ENCODE peak calls at places on chromosomes 12 and 14, in ten cellular contexts. One of them, this sample, is unnamed.

GRCh38 chr14:55146425-55146824 is 17.4 kb downstream of the LGALS3 start:
- DNase-seq in effector memory CD4-positive, alpha-beta T cell: no peak
- DNase-seq in adipocyte: no peak
- DNase-seq in uterus: no peak
- DNase-seq in pancreas: no peak
- DNase-seq in OCI-LY7: no peak
- DNase-seq in neuronal stem cell: no peak
- DNase-seq in MG63: no peak
- DNase-seq in right lobe of liver: no peak
- DNase-seq in astrocyte of the cerebellum: no peak
- DNase-seq in this sample: peak

GRCh38 chr12:14514154-14514842 is 53.4 kb downstream of the PLBD1 start:
- DNase-seq in adipocyte: no peak
- DNase-seq in OCI-LY7: peak
- DNase-seq in uterus: no peak
- DNase-seq in astrocyte of the cerebellum: peak
- DNase-seq in right lobe of liver: no peak
- DNase-seq in effector memory CD4-positive, alpha-beta T cell: no peak
- DNase-seq in MG63: no peak
- DNase-seq in pancreas: no peak
- DNase-seq in neuronal stem cell: no peak
- DNase-seq in this sample: no peak

GRCh38 chr12:78651755-78652154 is 212.8 kb upstream of the SYT1 start:
- DNase-seq in astrocyte of the cerebellum: no peak
- DNase-seq in pancreas: no peak
- DNase-seq in neuronal stem cell: no peak
- DNase-seq in MG63: no peak
- DNase-seq in uterus: no peak
- DNase-seq in effector memory CD4-positive, alpha-beta T cell: no peak
- DNase-seq in adipocyte: no peak
- DNase-seq in right lobe of liver: no peak
- DNase-seq in OCI-LY7: no peak
- DNase-seq in this sample: no peak

GRCh38 chr12:23504043-23504442 is 445.4 kb downstream of the SOX5 start:
- DNase-seq in adipocyte: no peak
- DNase-seq in pancreas: no peak
- DNase-seq in uterus: no peak
- DNase-seq in astrocyte of the cerebellum: no peak
- DNase-seq in MG63: no peak
- DNase-seq in effector memory CD4-positive, alpha-beta T cell: no peak
- DNase-seq in OCI-LY7: no peak
- DNase-seq in right lobe of liver: no peak
- DNase-seq in neuronal stem cell: no peak
- DNase-seq in this sample: no peak

GRCh38 chr12:75322464-75322863 is 7.7 kb downstream of the CAPS2 start:
- DNase-seq in MG63: no peak
- DNase-seq in pancreas: no peak
- DNase-seq in neuronal stem cell: no peak
- DNase-seq in adipocyte: peak
- DNase-seq in astrocyte of the cerebellum: no peak
- DNase-seq in OCI-LY7: no peak
- DNase-seq in uterus: no peak
- DNase-seq in right lobe of liver: no peak
- DNase-seq in effector memory CD4-positive, alpha-beta T cell: no peak
- DNase-seq in this sample: no peak

GRCh38 chr14:57302883-57303282 is 34.1 kb downstream of the AP5M1 start:
- DNase-seq in right lobe of liver: no peak
- DNase-seq in MG63: no peak
- DNase-seq in effector memory CD4-positive, alpha-beta T cell: no peak
- DNase-seq in neuronal stem cell: no peak
- DNase-seq in OCI-LY7: no peak
- DNase-seq in adipocyte: no peak
- DNase-seq in uterus: no peak
- DNase-seq in astrocyte of the cerebellum: no peak
- DNase-seq in pancreas: no peak
- DNase-seq in this sample: no peak

GRCh38 chr12:56078931-56079728 is 835 bp upstream of the ERBB3 start:
- DNase-seq in adipocyte: peak
- DNase-seq in right lobe of liver: peak
- DNase-seq in effector memory CD4-positive, alpha-beta T cell: peak
- DNase-seq in uterus: peak
- DNase-seq in neuronal stem cell: peak
- DNase-seq in OCI-LY7: peak
- DNase-seq in astrocyte of the cerebellum: peak
- DNase-seq in MG63: peak
- DNase-seq in pancreas: peak
- DNase-seq in this sample: no peak

GRCh38 chr14:91388551-91388975 is 29.1 kb downstream of the CCDC88C start:
- DNase-seq in adipocyte: no peak
- DNase-seq in uterus: no peak
- DNase-seq in neuronal stem cell: no peak
- DNase-seq in right lobe of liver: no peak
- DNase-seq in effector memory CD4-positive, alpha-beta T cell: peak
- DNase-seq in OCI-LY7: no peak
- DNase-seq in MG63: no peak
- DNase-seq in pancreas: no peak
- DNase-seq in astrocyte of the cerebellum: no peak
- DNase-seq in this sample: no peak

GRCh38 chr12:39239484-39240143 is 203.3 kb downstream of the KIF21A start:
- DNase-seq in uterus: no peak
- DNase-seq in right lobe of liver: no peak
- DNase-seq in pancreas: no peak
- DNase-seq in MG63: no peak
- DNase-seq in adipocyte: no peak
- DNase-seq in OCI-LY7: no peak
- DNase-seq in astrocyte of the cerebellum: no peak
- DNase-seq in neuronal stem cell: no peak
- DNase-seq in effector memory CD4-positive, alpha-beta T cell: no peak
- DNase-seq in this sample: no peak

GRCh38 chr12:6570264-6570887 is 2.3 kb upstream of the NOP2 start:
- DNase-seq in right lobe of liver: peak
- DNase-seq in uterus: no peak
- DNase-seq in pancreas: no peak
- DNase-seq in effector memory CD4-positive, alpha-beta T cell: no peak
- DNase-seq in MG63: peak
- DNase-seq in neuronal stem cell: no peak
- DNase-seq in astrocyte of the cerebellum: no peak
- DNase-seq in adipocyte: peak
- DNase-seq in OCI-LY7: peak
- DNase-seq in this sample: no peak

GRCh38 chr12:94327819-94328218 is 131.8 kb downstream of the CEP83 start:
- DNase-seq in MG63: no peak
- DNase-seq in neuronal stem cell: no peak
- DNase-seq in effector memory CD4-positive, alpha-beta T cell: no peak
- DNase-seq in right lobe of liver: no peak
- DNase-seq in uterus: no peak
- DNase-seq in OCI-LY7: no peak
- DNase-seq in adipocyte: peak
- DNase-seq in astrocyte of the cerebellum: no peak
- DNase-seq in pancreas: no peak
- DNase-seq in this sample: no peak

GRCh38 chr14:54763761-54764160 is 138.9 kb downstream of the GCH1 start:
- DNase-seq in OCI-LY7: no peak
- DNase-seq in pancreas: no peak
- DNase-seq in neuronal stem cell: no peak
- DNase-seq in uterus: no peak
- DNase-seq in right lobe of liver: no peak
- DNase-seq in astrocyte of the cerebellum: no peak
- DNase-seq in MG63: no peak
- DNase-seq in adipocyte: no peak
- DNase-seq in effector memory CD4-positive, alpha-beta T cell: no peak
- DNase-seq in this sample: no peak

GRCh38 chr14:64569108-64570045 is 19.6 kb downstream of the PPP1R36 start:
- DNase-seq in effector memory CD4-positive, alpha-beta T cell: no peak
- DNase-seq in right lobe of liver: no peak
- DNase-seq in uterus: peak
- DNase-seq in MG63: peak
- DNase-seq in OCI-LY7: no peak
- DNase-seq in pancreas: no peak
- DNase-seq in neuronal stem cell: no peak
- DNase-seq in astrocyte of the cerebellum: peak
- DNase-seq in adipocyte: peak
- DNase-seq in this sample: no peak

GRCh38 chr12:96466939-96467751 is 22.2 kb upstream of the CFAP54 start:
- DNase-seq in uterus: no peak
- DNase-seq in right lobe of liver: no peak
- DNase-seq in MG63: no peak
- DNase-seq in pancreas: no peak
- DNase-seq in effector memory CD4-positive, alpha-beta T cell: no peak
- DNase-seq in neuronal stem cell: no peak
- DNase-seq in adipocyte: no peak
- DNase-seq in astrocyte of the cerebellum: no peak
- DNase-seq in OCI-LY7: no peak
- DNase-seq in this sample: no peak

GRCh38 chr14:61470261-61470953 is 149.0 kb downstream of the PRKCH start:
- DNase-seq in MG63: peak
- DNase-seq in uterus: no peak
- DNase-seq in neuronal stem cell: peak
- DNase-seq in OCI-LY7: no peak
- DNase-seq in effector memory CD4-positive, alpha-beta T cell: no peak
- DNase-seq in right lobe of liver: no peak
- DNase-seq in adipocyte: peak
- DNase-seq in pancreas: no peak
- DNase-seq in astrocyte of the cerebellum: peak
- DNase-seq in this sample: no peak

GRCh38 chr12:87866602-87867292 is 162.5 kb downstream of the C12orf50 start:
- DNase-seq in OCI-LY7: peak
- DNase-seq in uterus: no peak
- DNase-seq in pancreas: no peak
- DNase-seq in MG63: no peak
- DNase-seq in right lobe of liver: no peak
- DNase-seq in effector memory CD4-positive, alpha-beta T cell: no peak
- DNase-seq in neuronal stem cell: no peak
- DNase-seq in astrocyte of the cerebellum: no peak
- DNase-seq in adipocyte: peak
- DNase-seq in this sample: peak

GRCh38 chr12:104680070-104680469 is 223.3 kb downstream of the CHST11 start:
- DNase-seq in pancreas: no peak
- DNase-seq in neuronal stem cell: no peak
- DNase-seq in OCI-LY7: peak
- DNase-seq in effector memory CD4-positive, alpha-beta T cell: peak
- DNase-seq in MG63: no peak
- DNase-seq in astrocyte of the cerebellum: no peak
- DNase-seq in adipocyte: no peak
- DNase-seq in uterus: no peak
- DNase-seq in right lobe of liver: no peak
- DNase-seq in this sample: peak

GRCh38 chr12:62803756-62804155 is 131.2 kb downstream of the PPM1H start:
- DNase-seq in uterus: no peak
- DNase-seq in astrocyte of the cerebellum: no peak
- DNase-seq in OCI-LY7: no peak
- DNase-seq in pancreas: no peak
- DNase-seq in adipocyte: no peak
- DNase-seq in effector memory CD4-positive, alpha-beta T cell: no peak
- DNase-seq in right lobe of liver: no peak
- DNase-seq in neuronal stem cell: no peak
- DNase-seq in MG63: no peak
- DNase-seq in this sample: no peak

GRCh38 chr14:68373124-68373646 is 419.7 kb downstream of the ZFP36L1 start:
- DNase-seq in effector memory CD4-positive, alpha-beta T cell: no peak
- DNase-seq in adipocyte: no peak
- DNase-seq in uterus: no peak
- DNase-seq in neuronal stem cell: no peak
- DNase-seq in astrocyte of the cerebellum: no peak
- DNase-seq in pancreas: no peak
- DNase-seq in MG63: no peak
- DNase-seq in OCI-LY7: no peak
- DNase-seq in right lobe of liver: no peak
- DNase-seq in this sample: no peak
- H3K4me3 ChIP-seq in effector memory CD4-positive, alpha-beta T cell: no peak
- H3K4me3 ChIP-seq in adipocyte: no peak
- H3K4me3 ChIP-seq in uterus: no peak
- H3K4me3 ChIP-seq in neuronal stem cell: no peak
- H3K4me3 ChIP-seq in astrocyte of the cerebellum: no peak
- H3K4me3 ChIP-seq in pancreas: no peak
- H3K4me3 ChIP-seq in MG63: no peak
- H3K4me3 ChIP-seq in OCI-LY7: no peak
- H3K4me3 ChIP-seq in right lobe of liver: no peak
- H3K4me3 ChIP-seq in this sample: no peak

DNA sequence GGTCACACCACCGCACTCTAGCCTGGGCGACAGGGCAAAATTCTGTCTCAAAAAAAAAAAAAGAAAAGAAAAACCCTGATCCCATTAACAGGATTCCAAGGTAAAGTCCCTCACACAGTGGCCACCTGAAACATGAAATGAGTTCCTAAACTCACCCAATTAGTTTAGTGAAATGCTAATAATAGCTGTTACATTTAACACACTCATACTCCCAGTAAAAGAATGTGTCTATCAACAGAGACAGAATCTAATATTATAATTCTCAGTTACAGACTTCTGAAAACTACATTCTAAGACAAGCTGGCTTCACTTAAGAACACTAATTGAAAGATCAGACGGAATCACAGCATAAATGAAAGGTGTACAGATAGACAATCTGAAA is 44.2 kb downstream of the DUSP16 start:
- DNase-seq in effector memory CD4-positive, alpha-beta T cell: no peak
- DNase-seq in neuronal stem cell: no peak
- DNase-seq in MG63: no peak
- DNase-seq in astrocyte of the cerebellum: no peak
- DNase-seq in uterus: no peak
- DNase-seq in OCI-LY7: no peak
- DNase-seq in right lobe of liver: no peak
- DNase-seq in pancreas: no peak
- DNase-seq in adipocyte: no peak
- DNase-seq in this sample: no peak
- H3K4me3 ChIP-seq in effector memory CD4-positive, alpha-beta T cell: no peak
- H3K4me3 ChIP-seq in neuronal stem cell: no peak
- H3K4me3 ChIP-seq in MG63: no peak
- H3K4me3 ChIP-seq in astrocyte of the cerebellum: no peak
- H3K4me3 ChIP-seq in uterus: no peak
- H3K4me3 ChIP-seq in OCI-LY7: no peak
- H3K4me3 ChIP-seq in right lobe of liver: no peak
- H3K4me3 ChIP-seq in pancreas: no peak
- H3K4me3 ChIP-seq in adipocyte: no peak
- H3K4me3 ChIP-seq in this sample: no peak

DNA sequence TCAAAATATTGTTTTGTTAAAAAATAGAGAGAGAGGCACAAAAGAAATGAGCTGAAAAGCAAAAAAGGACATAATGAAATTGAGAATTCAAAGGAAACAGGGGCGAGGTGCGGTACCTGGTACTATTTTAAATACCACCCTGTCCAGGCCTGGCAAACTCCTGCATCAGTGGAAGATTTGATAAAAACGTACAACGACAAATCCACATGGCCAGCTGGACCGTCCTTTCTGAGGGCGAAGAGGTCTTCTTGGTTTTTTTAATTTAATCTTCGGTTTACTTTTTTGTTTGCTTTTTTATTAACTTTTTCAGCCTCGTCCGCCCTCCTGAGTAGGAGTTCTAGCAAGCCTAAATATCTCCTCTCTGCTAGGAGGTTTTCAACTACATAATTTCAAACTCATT is 11.9 kb downstream of the BCL11B start:
- DNase-seq in OCI-LY7: no peak
- DNase-seq in effector memory CD4-positive, alpha-beta T cell: no peak
- DNase-seq in adipocyte: no peak
- DNase-seq in MG63: no peak
- DNase-seq in pancreas: no peak
- DNase-seq in right lobe of liver: no peak
- DNase-seq in neuronal stem cell: no peak
- DNase-seq in astrocyte of the cerebellum: no peak
- DNase-seq in uterus: no peak
- DNase-seq in this sample: no peak
- H3K4me3 ChIP-seq in OCI-LY7: no peak
- H3K4me3 ChIP-seq in effector memory CD4-positive, alpha-beta T cell: peak
- H3K4me3 ChIP-seq in adipocyte: no peak
- H3K4me3 ChIP-seq in MG63: no peak
- H3K4me3 ChIP-seq in pancreas: no peak
- H3K4me3 ChIP-seq in right lobe of liver: no peak
- H3K4me3 ChIP-seq in neuronal stem cell: no peak
- H3K4me3 ChIP-seq in astrocyte of the cerebellum: no peak
- H3K4me3 ChIP-seq in uterus: no peak
- H3K4me3 ChIP-seq in this sample: no peak

GRCh38 chr14:101230161-101230850 is 326.8 kb upstream of the RTL1 start:
- DNase-seq in adipocyte: no peak
- DNase-seq in right lobe of liver: no peak
- DNase-seq in uterus: peak
- DNase-seq in MG63: no peak
- DNase-seq in OCI-LY7: no peak
- DNase-seq in pancreas: no peak
- DNase-seq in neuronal stem cell: no peak
- DNase-seq in astrocyte of the cerebellum: no peak
- DNase-seq in effector memory CD4-positive, alpha-beta T cell: no peak
- DNase-seq in this sample: no peak
- H3K4me3 ChIP-seq in adipocyte: peak
- H3K4me3 ChIP-seq in right lobe of liver: no peak
- H3K4me3 ChIP-seq in uterus: peak
- H3K4me3 ChIP-seq in MG63: no peak
- H3K4me3 ChIP-seq in OCI-LY7: no peak
- H3K4me3 ChIP-seq in pancreas: no peak
- H3K4me3 ChIP-seq in neuronal stem cell: no peak
- H3K4me3 ChIP-seq in astrocyte of the cerebellum: no peak
- H3K4me3 ChIP-seq in effector memory CD4-positive, alpha-beta T cell: no peak
- H3K4me3 ChIP-seq in this sample: no peak